ENCODE peak calls at places on chromosomes 11 and 22, in nine cellular contexts. H, Y, Q, I, P, A, Z, O and B are unnamed samples.

GRCh38 chr11:71221851-71222250 is 30.5 kb downstream of the SHANK2 start:
- DNase-seq in Y (no peak), P (no peak), A (no peak), Z (no peak), Q (no peak), I (no peak), H (no peak), O (no peak), B (no peak)

GRCh38 chr11:120828847-120829246 is 195.1 kb upstream of the TBCEL start:
- DNase-seq in I (no peak), P (no peak), O (peak; percentile 13), A (no peak), H (no peak), Z (no peak), Y (no peak), Q (no peak), B (no peak)

GRCh38 chr11:79304599-79305212 is 136.1 kb downstream of the TENM4 start:
- DNase-seq in H (no peak), I (no peak), P (no peak), O (no peak), Y (no peak), Q (no peak), Z (no peak), A (no peak), B (no peak)

GRCh38 chr11:113587318-113587739 is 112.1 kb upstream of the DRD2 start:
- DNase-seq in P (no peak), Z (peak; percentile 79), H (no peak), Q (no peak), Y (no peak), I (no peak), A (peak; percentile 89), O (no peak), B (peak; percentile 50)

GRCh38 chr11:120605469-120605868 is 93.9 kb downstream of the GRIK4 start:
- DNase-seq in H (no peak), Y (no peak), A (no peak), Q (no peak), Z (no peak), O (no peak), I (no peak), P (no peak), B (no peak)

GRCh38 chr11:6703247-6704063 is 20.3 kb upstream of the MRPL17 start:
- DNase-seq in I (peak; percentile 65), Q (peak; percentile 54), Z (peak; percentile 70), Y (no peak), P (peak; percentile 48), A (peak; percentile 76), O (peak; percentile 58), H (peak; percentile 41), B (peak; percentile 68)

GRCh38 chr11:46475041-46475925 is 83.7 kb upstream of the CHRM4 start:
- DNase-seq in A (no peak), I (no peak), Y (no peak), H (no peak), O (no peak), P (no peak), Q (no peak), Z (no peak), B (no peak)

GRCh38 chr11:118295834-118296454 is 8.6 kb upstream of the CD3E start:
- DNase-seq in I (peak; percentile 22), Q (no peak), Y (no peak), P (no peak), Z (peak; percentile 79), O (peak; percentile 44), A (peak; percentile 89), H (no peak), B (peak; percentile 77)

GRCh38 chr22:30636226-30637077 is 871 bp downstream of the SLC35E4 start:
- DNase-seq in Z (peak; percentile 72), Q (no peak), H (no peak), I (peak; percentile 27), Y (no peak), O (no peak), A (peak; percentile 6), P (peak; percentile 49), B (peak; percentile 44)

GRCh38 chr11:1218788-1219445 is 3.9 kb upstream of the MUC5B start:
- DNase-seq in I (no peak), Z (no peak), Q (no peak), P (peak; percentile 29), A (no peak), O (no peak), Y (no peak), H (peak; percentile 30), B (no peak)

GRCh38 chr11:28836285-28837081 is 728.3 kb downstream of the METTL15 start:
- DNase-seq in O (peak; percentile 97), Y (no peak), I (no peak), Q (no peak), Z (no peak), A (peak; percentile 90), H (no peak), P (no peak), B (peak; percentile 61)

GRCh38 chr11:120073196-120073595 is 64.7 kb downstream of the TRIM29 start:
- DNase-seq in Y (no peak), P (no peak), Z (no peak), O (no peak), I (peak; percentile 53), H (peak; percentile 57), A (no peak), Q (no peak), B (no peak)